ENCODE peak calls at places on chromosomes 13 and 19, in five cellular contexts. W is NT2/D1, M is activated T-cell treated with anti-CD3 and anti-CD28 coated beads for 1 hour, X is ELF-1, E is brain microvascular endothelial cell. S is an unnamed sample.

GRCh38 chr19:13079542-13079986 is 23.1 kb downstream of the LYL1 start:
- DNase-seq in E (no peak), W (no peak), X (no peak), M (no peak), S (no peak)

GRCh38 chr13:45548281-45548680 is 67.3 kb downstream of the ERICH6B start:
- DNase-seq in W (no peak), M (no peak), X (peak; percentile 23), E (no peak), S (no peak)

GRCh38 chr19:55679343-55680257 is 4.6 kb downstream of the EPN1 start:
- DNase-seq in E (no peak), W (no peak), X (no peak), M (no peak), S (no peak)

GRCh38 chr19:850221-850978 is 1.7 kb upstream of the ELANE start:
- DNase-seq in X (peak; percentile 94), M (no peak), W (no peak), E (peak; percentile 35), S (no peak)

GRCh38 chr19:48006762-48007161 is 12.3 kb downstream of the ELSPBP1 start:
- DNase-seq in E (no peak), W (peak; percentile 13), X (no peak), M (no peak), S (no peak)

GRCh38 chr13:110651271-110651670 is 35.9 kb downstream of the NAXD start:
- DNase-seq in M (no peak), E (no peak), X (no peak), W (no peak), S (no peak)

GRCh38 chr19:46574533-46574932 is 26.6 kb upstream of the CALM3 start:
- DNase-seq in X (no peak), M (no peak), E (no peak), W (no peak), S (no peak)

GRCh38 chr19:38163419-38164290 is 60.4 kb downstream of the DPF1 start:
- DNase-seq in W (no peak), E (no peak), M (no peak), X (no peak), S (no peak)

GRCh38 chr19:20664917-20665781 is 3.8 kb upstream of the ZNF626 start:
- DNase-seq in E (no peak), M (no peak), X (peak; percentile 83), W (peak; percentile 27), S (peak; percentile 24)

S was measured in neuronal stem cell.